ENCODE peak calls at places on chromosomes 2 and 18, in five cellular contexts. A is neural crest cell, D is mesothelial cell of epicardium, P is endothelial cell, W is psoas muscle. X is an unnamed sample.

GRCh38 chr2:235027558-235028214 is 75.9 kb downstream of the SH3BP4 start:
- DNase-seq in A (no peak), D (no peak), P (no peak), W (no peak), X (no peak)

GRCh38 chr2:810397-810796 is 133.2 kb upstream of the TMEM18 start:
- DNase-seq in A (no peak), W (no peak), P (no peak), D (no peak), X (no peak)

GRCh38 chr2:180472133-180472532 is 465.0 kb upstream of the CWC22 start:
- DNase-seq in W (no peak), A (no peak), D (no peak), P (no peak), X (no peak)

GRCh38 chr2:127607399-127607908 is 38.5 kb upstream of the GPR17 start:
- DNase-seq in P (no peak), D (no peak), A (no peak), W (no peak), X (peak; percentile 5)

GRCh38 chr2:218865396-218865795 is 5.8 kb downstream of the WNT6 start:
- DNase-seq in W (no peak), D (peak; percentile 31), P (no peak), A (no peak), X (no peak)

GRCh38 chr2:230864122-230864604 is 579 bp upstream of the ITM2C start:
- DNase-seq in A (no peak), W (no peak), D (no peak), P (no peak), X (no peak)

GRCh38 chr2:67619204-67619603 is 222.1 kb downstream of the ETAA1 start:
- DNase-seq in A (no peak), W (no peak), D (no peak), P (no peak), X (no peak)

GRCh38 chr2:81551040-81551634 is 1246.6 kb upstream of the LRRTM1 start:
- DNase-seq in P (no peak), D (no peak), A (no peak), W (no peak), X (no peak)

GRCh38 chr18:29883114-29883513 is 1159.4 kb downstream of the DSC3 start:
- DNase-seq in P (no peak), D (no peak), W (no peak), A (no peak), X (no peak)

GRCh38 chr2:23350792-23351355 is 34.1 kb upstream of the KLHL29 start:
- DNase-seq in A (no peak), P (no peak), W (no peak), D (no peak), X (no peak)

GRCh38 chr2:1997976-1998375 is 253.7 kb upstream of the PXDN start:
- DNase-seq in D (no peak), W (no peak), P (no peak), A (no peak), X (no peak)

GRCh38 chr2:241619602-241620418 is 17.1 kb downstream of the THAP4 start:
- DNase-seq in D (no peak), W (no peak), P (no peak), A (no peak), X (no peak)

GRCh38 chr2:121080013-121080772 is 204.8 kb downstream of the TFCP2L1 start:
- DNase-seq in W (no peak), D (peak; percentile 90), A (peak; percentile 87), P (peak; percentile 87), X (peak; percentile 76)

GRCh38 chr18:37335337-37335736 is 230.3 kb downstream of the CELF4 start:
- DNase-seq in D (no peak), A (peak; percentile 6), P (peak; percentile 30), W (no peak), X (peak; percentile 81)

GRCh38 chr2:100482741-100483140 is 12.5 kb downstream of the NMS start:
- DNase-seq in P (no peak), D (no peak), W (no peak), A (no peak), X (no peak)
- TF ChIP-seq CTCF in P (no peak), D (no peak), W (no peak), A (no peak), X (no peak)

DNA sequence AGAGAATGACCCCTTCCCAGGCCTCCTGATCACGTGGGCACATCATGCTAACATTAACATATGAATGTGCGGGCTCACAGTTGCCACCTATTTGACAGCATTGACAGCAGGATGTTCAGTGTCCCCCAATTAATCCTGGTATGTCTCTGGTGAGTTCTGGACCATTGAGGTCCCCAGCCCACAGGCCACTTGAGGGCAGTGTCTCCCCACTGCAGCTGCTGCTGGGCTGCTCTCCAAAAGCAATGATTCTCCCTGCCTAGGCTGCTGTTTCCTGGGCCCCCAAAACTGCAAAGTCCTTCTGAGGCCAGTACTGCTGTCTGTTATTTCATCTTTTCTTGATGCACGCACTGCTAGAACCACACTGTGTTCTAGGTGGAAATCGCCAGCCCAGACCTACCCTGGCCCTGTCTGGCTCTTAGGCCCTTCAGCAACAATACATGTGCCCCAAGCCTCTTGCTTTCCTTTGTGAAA is 52.7 kb upstream of the MAPK4 start:
- DNase-seq in A (peak; percentile 54), W (peak; percentile 63), D (peak; percentile 75), P (peak; percentile 63), X (no peak)
- TF ChIP-seq CTCF in A (peak; percentile 77), W (peak; percentile 65), D (no peak), P (no peak), X (peak; percentile 54)

GRCh38 chr2:27023740-27024139 is 9.0 kb upstream of the TMEM214 start:
- DNase-seq in D (no peak), A (no peak), W (no peak), P (no peak), X (no peak)

GRCh38 chr2:27024812-27025211 is 8.0 kb upstream of the TMEM214 start:
- DNase-seq in P (no peak), W (no peak), D (no peak), A (no peak), X (no peak)

GRCh38 chr2:27025861-27026851 is 6.6 kb upstream of the TMEM214 start:
- DNase-seq in A (no peak), P (no peak), W (no peak), D (no peak), X (no peak)

GRCh38 chr2:27025281-27025800 is 7.4 kb upstream of the TMEM214 start:
- DNase-seq in A (no peak), W (peak; percentile 45), P (no peak), D (no peak), X (no peak)

GRCh38 chr2:27024188-27024587 is 8.6 kb upstream of the TMEM214 start:
- DNase-seq in P (peak; percentile 67), W (peak; percentile 56), D (no peak), A (no peak), X (no peak)
- TF ChIP-seq CTCF in P (peak; percentile 56), W (no peak), D (no peak), A (peak; percentile 18), X (no peak)

GRCh38 chr2:113791697-113792590 is 35.5 kb upstream of the SLC35F5 start:
- DNase-seq in A (no peak), W (no peak), D (no peak), P (no peak), X (no peak)
- TF ChIP-seq CTCF in A (no peak), W (no peak), D (no peak), P (no peak), X (no peak)

DNA sequence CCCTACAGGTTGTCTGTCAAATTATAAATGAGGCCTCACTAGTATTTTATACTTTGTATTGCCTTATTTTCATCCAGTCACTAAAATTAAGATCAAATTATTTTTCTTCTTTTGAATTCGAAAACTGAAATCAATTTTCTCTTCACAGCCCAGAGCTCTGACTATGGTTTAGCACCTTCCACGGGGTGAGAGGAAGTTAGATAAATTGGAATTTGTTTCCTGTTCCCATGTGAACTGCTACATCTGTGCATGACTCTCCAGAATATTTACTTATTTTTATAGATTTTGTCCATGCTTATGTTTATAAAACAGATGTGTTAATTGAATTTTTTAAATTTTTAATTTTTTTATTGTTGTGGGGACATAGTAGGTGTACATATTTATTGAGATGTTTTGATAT is 656.5 kb downstream of the IRS1 start:
- DNase-seq in P (no peak), A (no peak), D (no peak), W (no peak), X (no peak)
- TF ChIP-seq CTCF in P (no peak), A (no peak), D (no peak), W (no peak), X (no peak)

DNA sequence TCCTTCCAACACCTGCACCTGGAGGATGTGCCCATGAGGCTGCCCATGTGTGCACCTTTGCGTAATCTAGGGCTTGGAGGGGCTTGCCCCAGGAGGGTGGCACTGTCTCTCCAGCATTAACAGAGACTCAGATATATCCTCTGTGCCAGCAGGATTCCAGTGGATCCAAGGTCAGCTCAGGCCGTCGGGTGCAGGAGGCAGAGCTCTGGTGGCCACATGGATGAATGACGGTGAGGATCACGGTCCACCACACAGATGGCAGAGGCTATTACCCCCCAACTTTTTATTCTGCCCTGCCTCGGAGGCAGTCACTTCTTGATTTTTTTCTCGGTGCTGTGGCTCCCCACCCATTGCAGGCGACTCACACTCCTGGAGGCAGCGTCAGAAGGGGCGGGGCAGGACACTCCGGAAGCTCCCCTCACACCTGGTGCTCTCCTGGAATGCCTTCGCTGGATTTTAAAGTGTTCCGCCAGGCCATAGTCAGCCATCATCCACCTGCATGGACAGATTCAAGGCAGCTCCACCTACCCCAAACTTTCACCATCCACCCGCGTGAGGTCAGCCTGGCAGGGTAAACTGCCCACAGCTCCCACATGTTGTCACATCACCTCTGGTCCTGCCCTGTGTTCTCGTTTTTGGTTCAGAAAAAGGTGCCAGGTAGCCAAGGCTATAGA is 602.9 kb upstream of the RAB6C start:
- DNase-seq in P (no peak), A (no peak), W (no peak), D (no peak), X (no peak)
- TF ChIP-seq CTCF in P (no peak), A (no peak), W (no peak), D (no peak), X (no peak)

GRCh38 chr18:42141439-42141838 is 186.4 kb downstream of the PIK3C3 start:
- DNase-seq in P (no peak), A (no peak), D (no peak), W (no peak), X (no peak)
- TF ChIP-seq CTCF in P (no peak), A (no peak), D (no peak), W (no peak), X (peak; percentile 3)

GRCh38 chr2:105919826-105920225 is 175.1 kb downstream of the NCK2 start:
- DNase-seq in D (no peak), P (peak; percentile 27), W (no peak), A (peak; percentile 20), X (no peak)
- TF ChIP-seq CTCF in D (peak; percentile 42), P (peak; percentile 65), W (peak; percentile 22), A (peak; percentile 58), X (no peak)

GRCh38 chr18:33076601-33077000 is 303.8 kb upstream of the KLHL14 start:
- DNase-seq in A (no peak), D (no peak), W (no peak), P (no peak), X (no peak)

GRCh38 chr18:33074125-33074524 is 301.3 kb upstream of the KLHL14 start:
- DNase-seq in P (no peak), A (no peak), W (no peak), D (no peak), X (no peak)
- TF ChIP-seq CTCF in P (no peak), A (no peak), W (no peak), D (no peak), X (no peak)